ENCODE peak calls at places on chromosomes 16 and 17, in ten cellular contexts. H is HTR-8/SVneo; K is cardiac septum; D is NCI-H1417; C is heart left ventricle; P is T-cell; L is ELF-1; J is activated CD4-positive, alpha-beta T cell treated with anti-CD3 and anti-CD28 coated beads, Interleukin-2, amount 50 U/mL, for 48 hours; N is GDM1; R is activated T-helper 1 cell treated with anti-CD3 and anti-CD28 coated beads, Interleukin-12 subunit alpha, Interleukin-12 subunit beta, Interleukin-2, Interleukin-4 antibody, amounts not matched to agents 30 ng/mL and 10 ng/mL and 1 ng/mL, durations not matched to agents 14 hours and 24 hours and 36 hours. W is an unnamed sample.

GRCh38 chr17:32882734-32883133 is 5.8 kb upstream of the MYO1D start:
- DNase-seq in H (no peak), J (peak), C (no peak), R (no peak), P (no peak), D (no peak), N (no peak), K (no peak), L (no peak), W (no peak)

GRCh38 chr17:42251115-42251514 is 25.1 kb downstream of the STAT5B start:
- DNase-seq in C (no peak), H (no peak), P (no peak), D (no peak), L (no peak), N (no peak), J (no peak), R (no peak), K (no peak), W (peak)

GRCh38 chr16:66503030-66503429 is 46.9 kb downstream of the TK2 start:
- DNase-seq in P (no peak), C (peak), L (no peak), H (no peak), R (no peak), J (no peak), N (no peak), D (no peak), K (peak), W (no peak)

GRCh38 chr17:58156839-58157803 is 8.9 kb downstream of the OR4D1 start:
- DNase-seq in D (peak), R (peak), C (peak), P (peak), K (no peak), J (peak), H (no peak), L (peak), N (no peak), W (peak)

GRCh38 chr16:82888616-82889015 is 261.8 kb downstream of the CDH13 start:
- DNase-seq in H (peak), K (no peak), L (no peak), D (peak), R (no peak), C (no peak), J (no peak), N (no peak), P (no peak), W (no peak)

GRCh38 chr17:46822388-46822921 is 4.0 kb upstream of the WNT3 start:
- DNase-seq in P (no peak), N (peak), D (no peak), C (no peak), R (peak), K (no peak), L (peak), H (no peak), J (peak), W (peak)

GRCh38 chr17:34360571-34360970 is 2.5 kb downstream of the CCL1 start:
- DNase-seq in L (no peak), R (no peak), D (no peak), C (no peak), K (no peak), N (no peak), H (no peak), J (no peak), P (no peak), W (no peak)

GRCh38 chr17:17752822-17753448 is 71.7 kb downstream of the RAI1 start:
- DNase-seq in D (no peak), N (no peak), R (no peak), C (no peak), H (no peak), K (no peak), L (peak), P (no peak), J (no peak), W (no peak)

GRCh38 chr17:36934144-36934758 is 3.0 kb upstream of the LHX1 start:
- DNase-seq in D (no peak), R (no peak), C (no peak), J (no peak), L (peak), P (no peak), K (no peak), H (no peak), N (no peak), W (peak)

GRCh38 chr17:32609085-32609484 is 122.3 kb downstream of the CDK5R1 start:
- DNase-seq in C (peak), L (no peak), P (peak), J (peak), R (peak), H (peak), K (no peak), N (peak), D (peak), W (no peak)

GRCh38 chr17:58326609-58327341 is 1.8 kb downstream of the TSPOAP1 start:
- DNase-seq in D (no peak), J (no peak), N (no peak), L (no peak), C (peak), K (no peak), H (no peak), R (no peak), P (no peak), W (no peak)

GRCh38 chr16:21599158-21599993 is at the start of gene METTL9:
- DNase-seq in N (peak), P (peak), R (peak), L (peak), D (peak), K (peak), C (peak), J (peak), H (peak), W (peak)

GRCh38 chr17:80835816-80836657 is 155.6 kb upstream of the CHMP6 start:
- DNase-seq in L (no peak), N (no peak), H (no peak), D (no peak), K (no peak), P (no peak), R (no peak), J (no peak), C (no peak), W (no peak)

GRCh38 chr17:1294157-1294717 is 14.8 kb downstream of the TRARG1 start:
- DNase-seq in P (peak), L (no peak), D (peak), J (peak), H (no peak), C (no peak), R (peak), N (peak), K (no peak), W (no peak)

GRCh38 chr17:74619077-74619673 is 4.4 kb downstream of the CD300E start:
- DNase-seq in K (no peak), H (no peak), C (no peak), R (no peak), L (peak), P (no peak), D (no peak), N (no peak), J (no peak), W (no peak)

GRCh38 chr16:84141143-84141670 is 3.8 kb downstream of the HSDL1 start:
- DNase-seq in C (no peak), P (no peak), J (no peak), L (peak), N (no peak), H (no peak), R (no peak), K (no peak), D (no peak), W (peak)

GRCh38 chr16:48862087-48862532 is 252.1 kb upstream of the N4BP1 start:
- DNase-seq in H (peak), P (no peak), C (no peak), L (peak), D (no peak), N (no peak), K (no peak), R (no peak), J (no peak), W (peak)

GRCh38 chr16:55328611-55329569 is 4.9 kb downstream of the IRX6 start:
- DNase-seq in J (no peak), H (no peak), N (no peak), L (peak), C (no peak), R (no peak), D (no peak), P (no peak), K (no peak), W (peak)

GRCh38 chr16:1770328-1771071 is 843 bp downstream of the NME3 start:
- DNase-seq in P (peak), D (peak), R (peak), K (no peak), J (peak), C (peak), L (peak), H (no peak), N (no peak), W (peak)

GRCh38 chr17:47802341-47803022 is 19.1 kb downstream of the OSBPL7 start:
- DNase-seq in P (peak), D (peak), K (no peak), C (no peak), R (peak), J (peak), H (peak), L (peak), N (no peak), W (peak)

GRCh38 chr17:79928502-79929256 is 89.4 kb upstream of the CBX4 start:
- DNase-seq in R (no peak), N (no peak), K (no peak), P (no peak), D (no peak), C (no peak), J (no peak), H (no peak), L (no peak), W (no peak)

GRCh38 chr17:8060274-8060673 is 21.4 kb downstream of the ALOX15B start:
- DNase-seq in L (peak), N (peak), P (peak), H (peak), D (peak), R (peak), C (no peak), J (peak), K (peak), W (peak)

GRCh38 chr17:56966277-56966676 is 5.4 kb upstream of the COIL start:
- DNase-seq in K (no peak), J (no peak), P (no peak), R (no peak), L (no peak), C (no peak), D (peak), N (no peak), H (no peak), W (no peak)

GRCh38 chr16:22813946-22814325 is at the start of gene HS3ST2:
- DNase-seq in D (no peak), K (no peak), P (no peak), N (no peak), H (no peak), J (no peak), L (peak), C (peak), R (no peak), W (peak)

GRCh38 chr17:6427284-6427781 is 7.6 kb downstream of the AIPL1 start:
- DNase-seq in N (peak), R (peak), K (no peak), L (no peak), D (no peak), H (no peak), C (no peak), J (peak), P (peak), W (no peak)

GRCh38 chr16:49828545-49829267 is 27.2 kb downstream of the ZNF423 start:
- DNase-seq in C (peak), H (no peak), L (no peak), P (no peak), K (no peak), J (no peak), R (no peak), N (no peak), D (no peak), W (no peak)

GRCh38 chr17:56997313-56997712 is 19.4 kb downstream of the SCPEP1 start:
- DNase-seq in N (no peak), H (no peak), P (no peak), C (no peak), D (no peak), J (no peak), L (no peak), R (no peak), K (no peak), W (no peak)

GRCh38 chr17:15900871-15901270 is 44.1 kb upstream of the ADORA2B start:
- DNase-seq in J (no peak), K (no peak), R (no peak), L (no peak), H (no peak), N (no peak), P (no peak), D (peak), C (no peak), W (no peak)

GRCh38 chr16:54374136-54374535 is 87.5 kb upstream of the IRX3 start:
- DNase-seq in P (no peak), R (no peak), D (no peak), H (peak), J (no peak), C (no peak), L (no peak), N (no peak), K (no peak), W (no peak)

GRCh38 chr17:37736428-37736827 is 8.4 kb downstream of the HNF1B start:
- DNase-seq in H (no peak), K (no peak), R (no peak), C (no peak), J (no peak), P (no peak), L (no peak), N (no peak), D (no peak), W (no peak)

GRCh38 chr16:30902070-30902972 is 5.9 kb downstream of the CTF1 start:
- DNase-seq in C (peak), J (peak), P (peak), L (peak), R (peak), K (peak), N (peak), H (no peak), D (peak), W (peak)

GRCh38 chr17:13106171-13106570 is 88.3 kb upstream of the ELAC2 start:
- DNase-seq in C (no peak), P (no peak), J (no peak), L (no peak), K (no peak), R (no peak), H (no peak), N (no peak), D (no peak), W (no peak)

GRCh38 chr17:10875984-10876555 is 38.2 kb upstream of the PIRT start:
- DNase-seq in R (no peak), D (peak), J (peak), P (no peak), H (peak), L (peak), N (no peak), C (peak), K (no peak), W (peak)

GRCh38 chr16:425740-426114 is 278 bp downstream of the RAB11FIP3 start:
- DNase-seq in N (no peak), C (no peak), L (no peak), P (peak), R (no peak), J (no peak), H (no peak), K (no peak), D (no peak), W (peak)

GRCh38 chr17:5110816-5111215 is 862 bp downstream of the ZNF232 start:
- DNase-seq in D (no peak), N (no peak), H (no peak), R (no peak), C (no peak), K (no peak), J (no peak), L (no peak), P (no peak), W (peak)

GRCh38 chr17:77427471-77427991 is 286.8 kb downstream of the SEC14L1 start:
- DNase-seq in J (no peak), K (peak), H (peak), D (no peak), P (no peak), L (peak), C (peak), R (no peak), N (no peak), W (no peak)

GRCh38 chr17:5508855-5509254 is 22.5 kb downstream of the MIS12 start:
- DNase-seq in P (no peak), D (peak), R (no peak), J (no peak), C (no peak), K (no peak), L (peak), N (no peak), H (no peak), W (peak)

GRCh38 chr16:1481906-1482835 is 6.6 kb downstream of the PTX4 start:
- DNase-seq in D (no peak), R (no peak), H (no peak), P (no peak), L (no peak), K (no peak), J (no peak), N (no peak), C (no peak), W (no peak)